ENCODE peak calls at places on chromosome 1, in seven cellular contexts. Y, H, V, R, U, X and Q are unnamed samples.

GRCh38 chr1:9444532-9444931 is 94.7 kb upstream of the SLC25A33 start:
- DNase-seq in Y (no peak), H (no peak), V (no peak), R (no peak), U (no peak), X (no peak), Q (no peak)

GRCh38 chr1:22330763-22331119 is 120.9 kb upstream of the ZBTB40 start:
- DNase-seq in Y (no peak), H (no peak), V (no peak), R (no peak), U (no peak), X (no peak), Q (no peak)

GRCh38 chr1:201506573-201507567 is at the start of gene CSRP1:
- DNase-seq in Y (peak; percentile 84), H (peak; percentile 78), V (peak; percentile 90), R (peak; percentile 92), U (peak; percentile 72), X (peak; percentile 92), Q (peak; percentile 69)

GRCh38 chr1:53601031-53601745 is 137.8 kb downstream of the GLIS1 start:
- DNase-seq in Y (no peak), H (no peak), V (no peak), R (no peak), U (no peak), X (no peak), Q (no peak)

GRCh38 chr1:46530791-46531409 is 20.5 kb downstream of the KNCN start:
- DNase-seq in Y (no peak), H (no peak), V (no peak), R (no peak), U (no peak), X (no peak), Q (no peak)

GRCh38 chr1:155178441-155179106 is 4.9 kb downstream of the TRIM46 start:
- DNase-seq in Y (no peak), H (no peak), V (no peak), R (no peak), U (peak; percentile 3), X (no peak), Q (no peak)

GRCh38 chr1:10760566-10761502 is 35.6 kb downstream of the CASZ1 start:
- DNase-seq in Y (no peak), H (no peak), V (no peak), R (no peak), U (no peak), X (no peak), Q (no peak)

GRCh38 chr1:69376408-69376807 is 191.3 kb upstream of the LRRC7 start:
- DNase-seq in Y (no peak), H (no peak), V (no peak), R (no peak), U (no peak), X (no peak), Q (no peak)

GRCh38 chr1:226369110-226369509 is 38.8 kb downstream of the PARP1 start:
- DNase-seq in Y (no peak), H (no peak), V (no peak), R (no peak), U (no peak), X (no peak), Q (peak; percentile 55)

GRCh38 chr1:24318988-24319863 is at the start of gene GRHL3:
- DNase-seq in Y (no peak), H (no peak), V (no peak), R (no peak), U (peak; percentile 30), X (no peak), Q (no peak)

GRCh38 chr1:50272923-50273322 is 150.3 kb downstream of the DMRTA2 start:
- DNase-seq in Y (no peak), H (no peak), V (no peak), R (no peak), U (no peak), X (no peak), Q (no peak)